ENCODE peak calls at places on chromosome 15, in five cellular contexts. O is astrocyte, Q is GM12878, D is fibroblast of lung, J is PC-9. B is an unnamed sample. For H3K4me1, the result is how much of the 10 kb centered on the place peaks cover.

GRCh38 chr15:65303687-65304392 is 637 bp upstream of the RNU5B-1 start:
- DNase-seq in J (peak), Q (no peak), D (peak), O (peak), B (peak)

GRCh38 chr15:78069052-78069414 is 8.5 kb downstream of the TBC1D2B start:
- DNase-seq in J (no peak), D (no peak), O (no peak), Q (no peak), B (no peak)

GRCh38 chr15:80550910-80551265 is 144.2 kb upstream of the ABHD17C start:
- DNase-seq in O (peak), J (no peak), D (peak), Q (no peak), B (no peak)

GRCh38 chr15:31223478-31224350 is 102.9 kb upstream of the KLF13 start:
- DNase-seq in D (peak), Q (no peak), J (no peak), O (no peak), B (no peak)

GRCh38 chr15:101510212-101511197 is 21.0 kb upstream of the PCSK6 start:
- DNase-seq in O (no peak), Q (no peak), D (no peak), J (no peak), B (no peak)

GRCh38 chr15:62306851-62307504 is 141.9 kb upstream of the C2CD4B start:
- DNase-seq in O (peak), D (peak), J (peak), Q (no peak), B (peak)

GRCh38 chr15:39589815-39590644 is 9.2 kb downstream of the THBS1 start:
- DNase-seq in D (peak), O (no peak), Q (no peak), J (no peak), B (no peak)

GRCh38 chr15:96011109-96011608 is 319.3 kb upstream of the NR2F2 start:
- DNase-seq in J (no peak), O (no peak), Q (no peak), D (no peak), B (peak)

GRCh38 chr15:101156061-101156460 is 95.8 kb downstream of the CHSY1 start:
- DNase-seq in D (no peak), Q (no peak), O (no peak), J (no peak), B (no peak)

GRCh38 chr15:62338497-62338896 is 173.4 kb upstream of the C2CD4B start:
- DNase-seq in O (no peak), D (no peak), J (no peak), Q (no peak), B (no peak)

GRCh38 chr15:40747685-40748631 is 7.1 kb downstream of the RMDN3 start:
- DNase-seq in O (no peak), J (no peak), D (no peak), Q (no peak), B (no peak)

GRCh38 chr15:85168642-85169173 is 187.1 kb downstream of the PDE8A start:
- DNase-seq in Q (no peak), D (peak), O (no peak), J (peak), B (peak)

GRCh38 chr15:62985768-62986167 is 56.8 kb upstream of the TPM1 start:
- DNase-seq in D (peak), O (peak), J (no peak), Q (no peak), B (no peak)

GRCh38 chr15:28085489-28086174 is 13.5 kb downstream of the OCA2 start:
- DNase-seq in O (no peak), J (no peak), D (no peak), Q (no peak), B (no peak)

GRCh38 chr15:53389271-53389670 is 370.2 kb downstream of the WDR72 start:
- DNase-seq in O (no peak), Q (no peak), D (no peak), J (no peak), B (peak)

DNA sequence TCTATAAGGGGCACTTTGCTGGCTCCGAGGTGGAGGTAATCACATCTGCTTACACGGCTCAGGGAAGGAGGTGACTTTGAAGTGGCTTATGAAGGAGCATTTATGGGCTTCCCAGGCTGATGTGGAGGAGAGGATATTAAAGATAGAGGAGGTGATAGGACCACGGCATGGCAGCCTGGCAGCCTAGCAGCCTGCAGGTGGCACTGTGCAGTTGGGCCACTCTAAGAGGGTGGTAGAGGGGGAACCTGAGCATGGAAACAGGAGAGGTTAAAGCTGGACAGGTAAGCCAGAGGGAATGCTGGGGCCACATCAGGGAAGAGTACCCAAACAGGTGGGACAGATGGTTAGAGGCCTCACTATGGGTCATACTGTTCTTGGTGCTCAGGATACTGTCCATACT is 375.0 kb downstream of the WDR72 start:
- DNase-seq in O (no peak), J (no peak), Q (no peak), D (no peak), B (peak)
- TF ChIP-seq CTCF in O (no peak), J (peak), Q (peak), D (no peak), B (peak)

DNA sequence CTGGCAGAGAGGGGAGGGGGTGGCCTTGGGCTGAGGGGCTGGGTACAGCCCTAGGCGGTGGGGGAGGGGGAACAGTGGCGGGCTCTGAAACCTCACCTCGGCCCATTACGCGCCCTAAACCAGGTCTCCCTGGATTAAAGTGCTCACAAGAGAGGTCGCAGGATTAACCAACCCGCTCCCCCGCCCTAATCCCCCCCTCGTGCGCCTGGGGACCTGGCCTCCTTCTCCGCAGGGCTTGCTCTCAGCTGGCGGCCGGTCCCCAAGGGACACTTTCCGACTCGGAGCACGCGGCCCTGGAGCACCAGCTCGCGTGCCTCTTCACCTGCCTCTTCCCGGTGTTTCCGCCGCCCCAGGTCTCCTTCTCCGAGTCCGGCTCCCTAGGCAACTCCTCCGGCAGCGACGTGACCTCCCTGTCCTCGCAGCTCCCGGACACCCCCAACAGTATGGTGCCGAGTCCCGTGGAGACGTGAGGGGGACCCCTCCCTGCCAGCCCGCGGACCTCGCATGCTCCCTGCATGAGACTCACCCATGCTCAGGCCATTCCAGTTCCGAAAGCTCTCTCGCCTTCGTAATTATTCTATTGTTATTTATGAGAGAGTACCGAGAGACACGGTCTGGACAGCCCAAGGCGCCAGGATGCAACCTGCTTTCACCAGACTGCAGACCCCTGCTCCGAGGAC is 4.9 kb downstream of the ISL2 start:
- DNase-seq in D (no peak), Q (no peak), J (no peak), O (no peak), B (peak)
- TF ChIP-seq EZH2 in D (peak), Q (no peak), J (no peak), O (peak), B (peak)

GRCh38 chr15:66768984-66769383 is 66.9 kb downstream of the SMAD6 start:
- DNase-seq in J (no peak), O (no peak), D (no peak), Q (no peak), B (no peak)

GRCh38 chr15:66772967-66773873 is 71.2 kb downstream of the SMAD6 start:
- DNase-seq in J (no peak), Q (no peak), D (peak), O (no peak), B (peak)

GRCh38 chr15:66771351-66771650 is 69.3 kb downstream of the SMAD6 start:
- DNase-seq in O (no peak), D (no peak), J (no peak), Q (no peak), B (peak)

GRCh38 chr15:66772604-66772966 is 70.5 kb downstream of the SMAD6 start:
- DNase-seq in Q (no peak), O (no peak), D (no peak), J (no peak), B (no peak)

DNA sequence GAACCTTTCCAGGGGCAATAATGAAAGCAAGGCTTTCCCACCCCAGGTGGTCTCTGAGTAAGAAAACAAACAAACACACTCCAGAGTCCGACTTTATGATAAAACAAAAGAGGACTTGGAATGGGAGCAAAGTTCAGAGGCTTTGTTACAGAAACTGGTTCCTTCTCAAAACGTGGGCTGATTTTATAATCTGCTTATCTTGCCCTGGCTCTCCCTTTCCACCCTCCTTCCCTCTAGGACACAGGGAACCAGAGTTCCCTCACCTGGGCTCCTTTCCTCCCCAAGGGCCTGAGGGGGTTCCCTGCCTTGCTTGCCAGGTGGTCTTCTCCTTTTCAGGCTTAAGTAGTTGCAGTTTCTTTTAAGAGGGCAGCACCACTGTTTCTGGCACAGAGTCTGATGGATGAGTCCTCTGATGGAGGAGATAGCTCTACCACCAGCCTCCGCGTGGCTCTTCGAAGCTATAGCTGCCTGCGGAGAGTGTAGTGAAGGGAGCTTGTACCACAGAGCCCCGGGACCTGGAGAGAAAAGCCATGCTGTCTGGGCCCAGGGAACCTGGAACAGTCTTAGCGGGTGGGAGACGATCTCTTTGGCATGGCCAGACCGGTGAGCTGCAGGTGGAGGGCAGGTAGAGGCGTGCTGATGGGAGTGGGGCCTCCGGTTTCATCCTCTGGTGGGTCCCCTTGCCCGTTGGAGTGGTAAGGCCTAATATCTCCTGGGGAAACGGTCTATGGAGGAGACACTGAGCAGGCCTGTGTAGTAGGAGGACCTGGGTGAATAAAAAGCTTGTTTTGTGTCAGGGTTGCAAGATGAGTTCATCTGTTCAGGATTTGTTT is 68.7 kb downstream of the SMAD6 start:
- DNase-seq in J (no peak), Q (no peak), O (no peak), D (no peak), B (no peak)
- H3K4me1 ChIP-seq in J (under half), Q (under half), O (under half), D (under half), B (half or more)

GRCh38 chr15:42483677-42484076 is 7.3 kb downstream of the ZNF106 start:
- DNase-seq in J (no peak), O (no peak), Q (no peak), D (no peak), B (no peak)
- TF ChIP-seq CTCF in J (no peak), O (no peak), Q (no peak), D (no peak), B (no peak)

DNA sequence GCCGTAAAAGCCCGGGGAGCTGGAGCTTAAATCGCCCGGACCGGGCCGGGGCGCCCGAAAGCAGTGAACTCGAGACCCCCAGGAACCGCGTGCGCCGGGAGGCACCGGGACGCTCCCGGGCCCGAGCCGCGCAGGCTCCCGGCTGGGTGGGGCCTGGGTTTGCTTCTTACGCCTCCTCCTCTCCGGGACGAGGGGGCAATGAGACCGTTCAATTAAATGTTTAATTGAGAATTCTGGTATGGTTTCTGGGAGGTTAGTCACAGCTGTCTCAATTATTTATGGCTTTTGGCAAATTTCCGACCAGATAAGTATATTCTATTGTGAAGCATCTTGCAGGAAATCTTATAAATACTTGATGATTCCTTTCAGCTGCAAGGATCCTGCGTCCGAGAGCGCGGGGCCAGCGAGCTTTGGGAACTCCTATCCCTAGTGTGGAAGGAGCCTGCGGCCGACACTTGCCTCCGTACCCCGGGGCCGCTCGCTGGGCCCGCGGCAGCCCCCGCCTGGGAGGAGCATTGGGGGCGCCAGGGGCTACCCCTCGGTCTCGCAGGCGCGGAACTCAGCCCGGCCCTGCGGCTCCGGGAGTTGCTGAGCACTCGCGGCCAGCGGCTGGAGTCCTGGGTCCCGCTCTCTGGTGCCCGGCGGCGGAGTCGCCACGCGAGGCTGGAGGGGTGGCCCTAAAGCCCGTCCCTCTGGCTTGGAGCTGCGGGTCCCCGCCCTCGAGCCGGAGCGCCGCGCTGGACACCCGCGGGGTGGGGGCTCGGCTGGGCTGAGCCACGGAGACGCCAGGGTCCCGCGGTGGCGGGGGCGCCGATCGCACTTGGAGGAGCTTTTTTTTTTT is 10.3 kb downstream of the ISL2 start:
- DNase-seq in Q (no peak), J (no peak), D (peak), O (no peak), B (peak)
- TF ChIP-seq EZH2 in Q (no peak), J (no peak), D (peak), O (peak), B (peak)